ENCODE peak calls at places on chromosomes 11 and 22, in eight cellular contexts. V is OCI-LY7, Q is A673, I is transverse colon, H is IMR-90, C is heart right ventricle, J is lung, O is cardiac muscle cell. W is an unnamed sample. For H3K4me1, the result is how much of the 10 kb centered on the place peaks cover.

GRCh38 chr22:34344702-34345101 is 424.4 kb upstream of the LARGE1 start:
- DNase-seq in V (no peak), Q (no peak), I (no peak), H (no peak), C (no peak), J (no peak), O (peak), W (no peak)

GRCh38 chr22:40238425-40239344 is 61.0 kb downstream of the TNRC6B start:
- DNase-seq in V (no peak), Q (peak), I (no peak), H (peak), C (no peak), J (no peak), O (no peak), W (no peak)

GRCh38 chr22:46425011-46425410 is 89.5 kb downstream of the TRMU start:
- DNase-seq in V (no peak), Q (no peak), I (no peak), H (peak), C (no peak), J (no peak), O (no peak), W (no peak)

GRCh38 chr11:130892847-130893246 is 23.4 kb downstream of the SNX19 start:
- DNase-seq in V (no peak), Q (no peak), I (no peak), H (no peak), C (no peak), J (no peak), O (no peak), W (no peak)

GRCh38 chr11:66985508-66986177 is 10.5 kb downstream of the C11orf86 start:
- DNase-seq in V (no peak), Q (no peak), I (no peak), H (no peak), C (peak), J (no peak), O (no peak), W (no peak)

GRCh38 chr11:125257185-125257584 is 92.6 kb downstream of the PKNOX2 start:
- DNase-seq in V (no peak), Q (no peak), I (no peak), H (no peak), C (no peak), J (no peak), O (no peak), W (no peak)

GRCh38 chr11:70786021-70786665 is 387.8 kb downstream of the CTTN start:
- DNase-seq in V (no peak), Q (no peak), I (peak), H (no peak), C (no peak), J (no peak), O (no peak), W (no peak)

GRCh38 chr22:48498526-48499331 is 1328.9 kb downstream of the BRD1 start:
- DNase-seq in V (no peak), Q (no peak), I (no peak), H (no peak), C (no peak), J (no peak), O (no peak), W (peak)

GRCh38 chr11:62552465-62552782 is 5.8 kb upstream of the AHNAK start:
- DNase-seq in V (no peak), Q (peak), I (no peak), H (peak), C (no peak), J (no peak), O (no peak), W (peak)

GRCh38 chr22:49156662-49157285 is 670.9 kb downstream of the BRD1 start:
- DNase-seq in V (no peak), Q (no peak), I (peak), H (no peak), C (no peak), J (no peak), O (no peak), W (peak)

GRCh38 chr11:76768091-76769047 is 14.8 kb upstream of the TSKU start:
- DNase-seq in V (no peak), Q (peak), I (peak), H (no peak), C (no peak), J (peak), O (no peak), W (peak)

GRCh38 chr22:46352691-46353386 is 17.3 kb downstream of the TRMU start:
- DNase-seq in V (peak), Q (peak), I (peak), H (peak), C (peak), J (peak), O (no peak), W (peak)

GRCh38 chr11:130786987-130787688 is 129.1 kb downstream of the SNX19 start:
- DNase-seq in V (no peak), Q (no peak), I (no peak), H (peak), C (no peak), J (no peak), O (no peak), W (no peak)

GRCh38 chr22:44729391-44730012 is 22.9 kb upstream of the ARHGAP8 start:
- DNase-seq in V (no peak), Q (no peak), I (no peak), H (peak), C (peak), J (peak), O (no peak), W (peak)

GRCh38 chr11:110479445-110480101 is 49.8 kb downstream of the FDX1 start:
- DNase-seq in V (peak), Q (peak), I (no peak), H (peak), C (no peak), J (no peak), O (peak), W (no peak)

GRCh38 chr11:70064011-70064725 is 13.9 kb upstream of the ANO1 start:
- DNase-seq in V (no peak), Q (no peak), I (no peak), H (no peak), C (no peak), J (no peak), O (no peak), W (no peak)

GRCh38 chr11:48013269-48013901 is 33.0 kb downstream of the PTPRJ start:
- DNase-seq in V (peak), Q (no peak), I (peak), H (peak), C (no peak), J (peak), O (no peak), W (peak)

GRCh38 chr11:12744831-12745502 is 70.7 kb downstream of the TEAD1 start:
- DNase-seq in V (no peak), Q (no peak), I (no peak), H (peak), C (peak), J (no peak), O (peak), W (no peak)

GRCh38 chr11:108958446-108959123 is 293.7 kb downstream of the DDX10 start:
- DNase-seq in V (no peak), Q (no peak), I (no peak), H (peak), C (no peak), J (no peak), O (no peak), W (no peak)

GRCh38 chr11:94873910-94874575 is 99.3 kb downstream of the CWC15 start:
- DNase-seq in V (no peak), Q (no peak), I (no peak), H (no peak), C (no peak), J (no peak), O (no peak), W (no peak)

GRCh38 chr11:66391322-66391721 is 19.8 kb upstream of the SLC29A2 start:
- DNase-seq in V (peak), Q (no peak), I (no peak), H (no peak), C (no peak), J (no peak), O (no peak), W (no peak)

GRCh38 chr22:31106001-31106571 is 1.3 kb downstream of the SELENOM start:
- DNase-seq in V (no peak), Q (no peak), I (no peak), H (no peak), C (peak), J (no peak), O (no peak), W (no peak)

GRCh38 chr11:15819679-15820286 is 536.6 kb downstream of the SOX6 start:
- DNase-seq in V (peak), Q (peak), I (peak), H (peak), C (peak), J (peak), O (peak), W (peak)

GRCh38 chr11:65444314-65445051 is 21.9 kb downstream of the NEAT1 start:
- DNase-seq in V (no peak), Q (no peak), I (no peak), H (peak), C (no peak), J (peak), O (no peak), W (no peak)

GRCh38 chr11:64239662-64240466 is 1.0 kb upstream of the FKBP2 start:
- DNase-seq in V (peak), Q (no peak), I (no peak), H (no peak), C (no peak), J (no peak), O (no peak), W (peak)

DNA sequence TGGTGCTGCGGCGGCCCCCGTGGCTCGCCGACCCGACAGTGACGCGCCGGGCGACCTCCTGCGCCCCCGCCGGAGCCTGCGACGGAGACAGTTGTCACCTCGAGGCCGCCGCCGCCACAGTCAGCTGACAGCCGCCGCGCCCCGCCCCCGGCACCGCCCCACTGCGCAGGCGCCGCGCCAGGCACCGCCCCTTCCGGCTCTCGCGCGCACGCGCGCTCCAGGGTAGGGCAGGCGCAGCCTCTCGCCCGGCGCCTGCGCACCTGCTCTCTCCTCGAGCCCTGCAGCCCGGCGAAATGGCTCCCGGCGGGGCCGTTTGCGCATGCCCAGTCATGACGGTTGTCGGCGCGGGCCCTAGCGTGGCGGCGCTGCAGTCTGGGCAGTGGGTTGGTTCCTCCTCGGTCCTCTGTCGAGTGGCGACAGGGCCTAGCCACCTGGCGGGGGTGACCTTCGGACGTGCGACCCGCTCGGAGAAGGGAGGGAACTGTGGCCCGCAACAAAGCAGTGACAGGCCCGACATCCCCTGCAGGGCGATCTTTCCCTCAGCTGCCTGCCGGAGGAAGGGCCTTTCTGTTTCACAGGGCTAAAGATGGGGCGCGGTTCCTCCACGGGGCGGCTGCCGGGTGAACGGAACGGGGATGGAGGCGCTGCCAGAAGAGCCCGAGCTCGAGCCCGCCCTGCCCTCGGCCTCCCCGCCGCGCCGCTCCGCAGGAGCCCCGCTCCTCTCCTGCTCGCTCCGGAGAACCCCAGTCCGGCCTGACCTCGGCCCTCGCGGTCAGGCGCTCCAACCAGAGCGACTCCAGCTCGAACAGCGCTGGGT is at the start of gene TOLLIP:
- DNase-seq in V (peak), Q (peak), I (peak), H (peak), C (peak), J (peak), O (peak), W (peak)
- TF ChIP-seq CTCF in V (no peak), Q (no peak), I (peak), H (peak), C (peak), J (peak), O (peak), W (no peak)

GRCh38 chr22:37747715-37748100 is 50.9 kb downstream of the TRIOBP start:
- DNase-seq in V (no peak), Q (no peak), I (no peak), H (no peak), C (no peak), J (no peak), O (no peak), W (no peak)
- H3K4me1 ChIP-seq in V (under half), Q (under half), I (under half), H (half or more), C (half or more), J (under half), O (under half), W (under half)

GRCh38 chr22:50696251-50696798 is 23.7 kb downstream of the SHANK3 start:
- DNase-seq in V (no peak), Q (no peak), I (no peak), H (no peak), C (no peak), J (no peak), O (no peak), W (no peak)
- H3K4me3 ChIP-seq in V (no peak), Q (peak), I (no peak), H (no peak), C (peak), J (no peak), O (no peak), W (no peak)

DNA sequence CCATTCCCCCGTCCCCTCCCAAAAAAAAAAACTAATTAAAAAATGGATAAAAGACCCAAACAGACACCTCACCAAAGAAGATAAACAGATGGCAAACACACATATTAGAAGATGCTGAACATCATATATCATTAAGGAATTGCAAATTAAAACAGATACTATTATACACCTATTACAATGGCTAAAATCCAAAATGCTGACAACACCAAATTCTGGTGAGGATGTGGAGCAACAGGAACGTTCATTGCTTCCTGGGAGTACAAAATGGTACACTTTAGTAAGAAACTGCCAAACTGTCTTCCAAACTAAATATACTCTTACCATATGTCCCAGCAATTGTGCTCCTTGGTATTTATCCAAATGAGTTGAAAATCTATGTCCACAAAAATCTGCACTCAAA is 20.0 kb downstream of the NAGA start:
- DNase-seq in V (no peak), Q (no peak), I (no peak), H (no peak), C (no peak), J (no peak), O (no peak), W (no peak)
- TF ChIP-seq CTCF in V (no peak), Q (no peak), I (no peak), H (no peak), C (no peak), J (no peak), O (no peak), W (no peak)

GRCh38 chr11:114147389-114148382 is 88.2 kb downstream of the ZBTB16 start:
- DNase-seq in V (no peak), Q (peak), I (no peak), H (no peak), C (no peak), J (no peak), O (peak), W (no peak)

GRCh38 chr11:114141863-114142590 is 82.5 kb downstream of the ZBTB16 start:
- DNase-seq in V (no peak), Q (peak), I (no peak), H (no peak), C (no peak), J (no peak), O (no peak), W (no peak)

GRCh38 chr11:114140826-114141225 is 81.3 kb downstream of the ZBTB16 start:
- DNase-seq in V (no peak), Q (no peak), I (no peak), H (no peak), C (no peak), J (no peak), O (no peak), W (no peak)

GRCh38 chr11:114142646-114143045 is 83.1 kb downstream of the ZBTB16 start:
- DNase-seq in V (no peak), Q (peak), I (no peak), H (no peak), C (no peak), J (no peak), O (no peak), W (no peak)

DNA sequence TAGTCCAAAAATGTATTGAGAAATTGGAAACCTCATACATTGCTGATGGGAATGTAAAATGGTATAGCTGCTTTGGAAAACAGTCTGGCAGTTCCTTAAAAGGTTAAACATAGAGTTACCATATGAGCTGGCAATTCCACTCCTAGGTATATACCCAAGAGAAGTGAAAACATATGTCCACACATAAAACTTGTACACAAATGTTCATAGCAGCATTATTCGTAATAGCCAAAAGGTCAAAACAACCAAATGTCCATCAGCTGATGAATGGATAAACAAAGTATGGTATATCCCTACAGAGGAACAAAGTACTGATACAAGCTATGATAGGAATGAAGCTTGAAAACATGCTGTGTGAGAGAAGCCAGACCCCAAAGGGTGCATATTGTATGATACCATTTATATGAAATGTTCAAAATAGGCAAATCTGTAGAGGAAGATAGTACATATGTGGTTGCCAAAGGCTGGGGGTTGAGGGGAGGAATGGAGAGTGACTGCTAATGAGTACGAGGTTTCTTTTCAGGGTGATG is 85.7 kb downstream of the ZBTB16 start:
- DNase-seq in V (no peak), Q (no peak), I (no peak), H (no peak), C (no peak), J (no peak), O (no peak), W (no peak)
- H3K4me1 ChIP-seq in V (under half), Q (half or more), I (half or more), H (under half), C (half or more), J (half or more), O (under half), W (under half)

DNA sequence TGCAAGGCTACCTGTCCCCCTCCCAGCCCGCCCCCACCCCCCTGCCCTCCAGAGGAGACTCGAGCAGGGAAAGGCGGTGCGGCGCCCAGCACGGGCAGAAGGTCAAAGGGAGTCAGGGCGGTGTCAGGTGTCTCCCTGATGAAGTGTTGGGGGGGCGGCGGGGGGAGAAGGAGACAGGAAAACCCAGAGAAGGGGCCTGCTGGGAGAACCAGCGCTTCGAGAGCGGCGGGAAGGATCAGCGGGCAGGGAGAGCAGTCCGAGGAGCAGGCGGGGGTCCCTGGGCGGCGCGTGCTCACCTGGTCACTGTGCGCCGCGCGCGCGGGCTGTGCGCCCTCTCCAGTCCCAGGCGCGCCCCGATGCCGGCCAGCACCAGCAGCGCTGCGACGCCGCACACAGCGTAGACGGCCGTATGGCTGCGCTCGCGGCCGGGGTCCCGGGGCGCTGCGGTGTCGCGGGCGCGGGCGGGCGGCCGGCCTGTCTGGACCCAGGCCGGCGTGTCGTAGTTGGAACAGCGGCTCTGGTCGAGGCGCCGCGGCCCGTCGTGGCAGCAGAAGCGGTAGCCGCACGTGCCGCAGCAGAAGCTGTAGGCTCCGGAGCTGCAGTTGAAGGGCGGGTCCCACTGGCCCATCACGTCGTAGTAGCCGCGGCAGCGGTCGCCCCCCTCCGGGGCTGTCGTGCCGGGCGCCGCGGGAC is 886 bp downstream of the SHISA8 start:
- DNase-seq in V (no peak), Q (no peak), I (no peak), H (no peak), C (no peak), J (no peak), O (peak), W (no peak)
- H3K4me3 ChIP-seq in V (no peak), Q (peak), I (no peak), H (no peak), C (no peak), J (no peak), O (no peak), W (no peak)

DNA sequence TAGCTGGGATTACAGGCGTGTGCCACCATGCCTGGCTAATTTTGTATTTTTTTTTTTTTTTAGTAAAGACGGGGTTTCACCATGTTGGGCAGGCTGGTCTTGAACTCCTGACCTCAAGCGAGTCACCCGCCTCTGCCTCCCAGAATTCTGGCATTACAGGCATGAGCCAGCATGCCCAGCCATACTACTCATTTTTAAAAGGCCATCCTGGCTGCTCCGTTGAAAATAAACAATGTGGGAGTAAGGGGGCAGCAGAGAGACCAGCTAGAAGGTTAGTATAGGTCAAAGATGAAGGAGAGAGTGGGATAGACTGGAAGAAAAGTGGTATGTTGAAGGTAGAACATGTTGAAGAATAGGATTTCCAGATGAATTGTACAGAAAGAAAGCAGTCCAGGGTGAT is 17.6 kb upstream of the LIN7C start:
- DNase-seq in V (no peak), Q (peak), I (no peak), H (peak), C (no peak), J (no peak), O (peak), W (no peak)
- TF ChIP-seq CTCF in V (peak), Q (peak), I (no peak), H (peak), C (no peak), J (no peak), O (peak), W (no peak)